ENCODE peak calls at places on chromosome 11, in ten cellular contexts. One of them, this sample, is unnamed.

GRCh38 chr11:90288207-90288821 is 65.5 kb upstream of the CHORDC1 start:
- DNase-seq in body of pancreas: no peak
- DNase-seq in pancreas: no peak
- DNase-seq in fibroblast of lung: peak; percentile 16
- DNase-seq in Caco-2: peak; percentile 46
- DNase-seq in GM23338: peak; percentile 57
- DNase-seq in lower leg skin: no peak
- DNase-seq in neural progenitor cell: peak; percentile 56
- DNase-seq in gastrocnemius medialis: no peak
- DNase-seq in IMR-90: peak; percentile 3
- DNase-seq in this sample: peak; percentile 16

GRCh38 chr11:1298695-1299492 is 10.5 kb downstream of the TOLLIP start:
- DNase-seq in body of pancreas: peak; percentile 93
- DNase-seq in pancreas: peak; percentile 91
- DNase-seq in fibroblast of lung: peak; percentile 46
- DNase-seq in Caco-2: peak; percentile 91
- DNase-seq in GM23338: peak; percentile 46
- DNase-seq in lower leg skin: peak; percentile 88
- DNase-seq in neural progenitor cell: peak; percentile 42
- DNase-seq in gastrocnemius medialis: peak; percentile 96
- DNase-seq in IMR-90: peak; percentile 59
- DNase-seq in this sample: peak; percentile 83

GRCh38 chr11:1943576-1943975 is 3.6 kb upstream of the MRPL23 start:
- DNase-seq in body of pancreas: peak; percentile 3
- DNase-seq in pancreas: peak; percentile 49
- DNase-seq in fibroblast of lung: no peak
- DNase-seq in Caco-2: peak; percentile 1
- DNase-seq in GM23338: peak; percentile 54
- DNase-seq in lower leg skin: no peak
- DNase-seq in neural progenitor cell: no peak
- DNase-seq in gastrocnemius medialis: peak; percentile 8
- DNase-seq in IMR-90: no peak
- DNase-seq in this sample: no peak

GRCh38 chr11:62575837-62576236 is 2.1 kb upstream of the EEF1G start:
- DNase-seq in body of pancreas: no peak
- DNase-seq in pancreas: peak; percentile 73
- DNase-seq in fibroblast of lung: no peak
- DNase-seq in Caco-2: no peak
- DNase-seq in GM23338: no peak
- DNase-seq in lower leg skin: no peak
- DNase-seq in neural progenitor cell: no peak
- DNase-seq in gastrocnemius medialis: no peak
- DNase-seq in IMR-90: no peak
- DNase-seq in this sample: no peak

GRCh38 chr11:118442903-118443589 is 6.8 kb downstream of the KMT2A start:
- DNase-seq in body of pancreas: no peak
- DNase-seq in pancreas: no peak
- DNase-seq in fibroblast of lung: no peak
- DNase-seq in Caco-2: no peak
- DNase-seq in GM23338: no peak
- DNase-seq in lower leg skin: no peak
- DNase-seq in neural progenitor cell: no peak
- DNase-seq in gastrocnemius medialis: no peak
- DNase-seq in IMR-90: no peak
- DNase-seq in this sample: no peak

GRCh38 chr11:69053546-69054396 is 5.0 kb downstream of the TPCN2 start:
- DNase-seq in body of pancreas: no peak
- DNase-seq in pancreas: no peak
- DNase-seq in fibroblast of lung: no peak
- DNase-seq in Caco-2: no peak
- DNase-seq in GM23338: no peak
- DNase-seq in lower leg skin: no peak
- DNase-seq in neural progenitor cell: no peak
- DNase-seq in gastrocnemius medialis: no peak
- DNase-seq in IMR-90: no peak
- DNase-seq in this sample: no peak

GRCh38 chr11:96187779-96188624 is 155.0 kb downstream of the MAML2 start:
- DNase-seq in body of pancreas: no peak
- DNase-seq in pancreas: no peak
- DNase-seq in fibroblast of lung: peak; percentile 97
- DNase-seq in Caco-2: no peak
- DNase-seq in GM23338: no peak
- DNase-seq in lower leg skin: no peak
- DNase-seq in neural progenitor cell: no peak
- DNase-seq in gastrocnemius medialis: no peak
- DNase-seq in IMR-90: peak; percentile 85
- DNase-seq in this sample: peak; percentile 93

GRCh38 chr11:35088226-35088625 is 50.7 kb upstream of the CD44 start:
- DNase-seq in body of pancreas: peak; percentile 63
- DNase-seq in pancreas: no peak
- DNase-seq in fibroblast of lung: no peak
- DNase-seq in Caco-2: no peak
- DNase-seq in GM23338: no peak
- DNase-seq in lower leg skin: no peak
- DNase-seq in neural progenitor cell: no peak
- DNase-seq in gastrocnemius medialis: peak; percentile 23
- DNase-seq in IMR-90: no peak
- DNase-seq in this sample: no peak

GRCh38 chr11:113331988-113332387 is 17.6 kb downstream of the TTC12 start:
- DNase-seq in body of pancreas: no peak
- DNase-seq in pancreas: no peak
- DNase-seq in fibroblast of lung: no peak
- DNase-seq in Caco-2: no peak
- DNase-seq in GM23338: no peak
- DNase-seq in lower leg skin: no peak
- DNase-seq in neural progenitor cell: no peak
- DNase-seq in gastrocnemius medialis: no peak
- DNase-seq in IMR-90: no peak
- DNase-seq in this sample: no peak

GRCh38 chr11:113334183-113334582 is 19.8 kb downstream of the TTC12 start:
- DNase-seq in body of pancreas: no peak
- DNase-seq in pancreas: no peak
- DNase-seq in fibroblast of lung: no peak
- DNase-seq in Caco-2: no peak
- DNase-seq in GM23338: no peak
- DNase-seq in lower leg skin: no peak
- DNase-seq in neural progenitor cell: no peak
- DNase-seq in gastrocnemius medialis: no peak
- DNase-seq in IMR-90: no peak
- DNase-seq in this sample: no peak

GRCh38 chr11:113332638-113333329 is 18.4 kb downstream of the TTC12 start:
- DNase-seq in body of pancreas: no peak
- DNase-seq in pancreas: no peak
- DNase-seq in fibroblast of lung: no peak
- DNase-seq in Caco-2: no peak
- DNase-seq in GM23338: no peak
- DNase-seq in lower leg skin: no peak
- DNase-seq in neural progenitor cell: no peak
- DNase-seq in gastrocnemius medialis: no peak
- DNase-seq in IMR-90: no peak
- DNase-seq in this sample: no peak

GRCh38 chr11:113331436-113331835 is 17.1 kb downstream of the TTC12 start:
- DNase-seq in body of pancreas: no peak
- DNase-seq in pancreas: no peak
- DNase-seq in fibroblast of lung: no peak
- DNase-seq in Caco-2: no peak
- DNase-seq in GM23338: no peak
- DNase-seq in lower leg skin: no peak
- DNase-seq in neural progenitor cell: peak; percentile 50
- DNase-seq in gastrocnemius medialis: no peak
- DNase-seq in IMR-90: no peak
- DNase-seq in this sample: no peak

DNA sequence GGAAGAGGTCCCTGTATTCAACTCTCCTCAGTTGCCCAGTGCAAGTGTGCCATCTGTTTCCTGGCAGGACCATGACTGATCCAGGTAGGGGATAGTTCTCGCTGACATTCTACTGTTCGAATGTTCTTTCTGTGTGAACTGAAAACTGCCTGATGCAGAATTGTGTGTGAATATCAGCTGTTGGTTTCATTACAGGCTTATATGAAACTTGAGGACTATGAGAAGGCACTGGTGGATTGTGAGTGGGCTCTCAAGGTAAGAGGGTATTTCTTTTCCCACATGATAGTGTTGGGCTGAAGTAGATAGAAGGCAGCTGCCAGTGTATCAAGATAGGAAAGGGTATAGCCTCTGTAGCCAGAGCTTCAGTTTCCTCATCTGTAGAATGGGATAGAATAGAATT is 15.3 kb downstream of the TTC12 start:
- DNase-seq in body of pancreas: no peak
- DNase-seq in pancreas: no peak
- DNase-seq in fibroblast of lung: no peak
- DNase-seq in Caco-2: no peak
- DNase-seq in GM23338: no peak
- DNase-seq in lower leg skin: no peak
- DNase-seq in neural progenitor cell: no peak
- DNase-seq in gastrocnemius medialis: no peak
- DNase-seq in IMR-90: no peak
- DNase-seq in this sample: no peak
- H3K4me3 ChIP-seq in body of pancreas: no peak overlapping the region
- H3K4me3 ChIP-seq in pancreas: no peak overlapping the region
- H3K4me3 ChIP-seq in fibroblast of lung: no peak overlapping the region
- H3K4me3 ChIP-seq in Caco-2: no peak overlapping the region
- H3K4me3 ChIP-seq in GM23338: no peak overlapping the region
- H3K4me3 ChIP-seq in lower leg skin: no peak overlapping the region
- H3K4me3 ChIP-seq in neural progenitor cell: no peak overlapping the region
- H3K4me3 ChIP-seq in gastrocnemius medialis: no peak overlapping the region
- H3K4me3 ChIP-seq in IMR-90: no peak overlapping the region
- H3K4me3 ChIP-seq in this sample: no peak overlapping the region

GRCh38 chr11:102831128-102831708 is 12.2 kb downstream of the MMP3 start:
- DNase-seq in body of pancreas: peak; percentile 34
- DNase-seq in pancreas: peak; percentile 27
- DNase-seq in fibroblast of lung: peak; percentile 53
- DNase-seq in Caco-2: no peak
- DNase-seq in GM23338: peak; percentile 78
- DNase-seq in lower leg skin: peak; percentile 32
- DNase-seq in neural progenitor cell: peak; percentile 69
- DNase-seq in gastrocnemius medialis: peak; percentile 28
- DNase-seq in IMR-90: peak; percentile 23
- DNase-seq in this sample: peak; percentile 53

GRCh38 chr11:102830328-102830727 is 13.1 kb downstream of the MMP3 start:
- DNase-seq in body of pancreas: no peak
- DNase-seq in pancreas: no peak
- DNase-seq in fibroblast of lung: peak; percentile 72
- DNase-seq in Caco-2: no peak
- DNase-seq in GM23338: no peak
- DNase-seq in lower leg skin: no peak
- DNase-seq in neural progenitor cell: no peak
- DNase-seq in gastrocnemius medialis: no peak
- DNase-seq in IMR-90: peak; percentile 29
- DNase-seq in this sample: peak; percentile 39

GRCh38 chr11:102833731-102834130 is 9.7 kb downstream of the MMP3 start:
- DNase-seq in body of pancreas: no peak
- DNase-seq in pancreas: no peak
- DNase-seq in fibroblast of lung: peak; percentile 34
- DNase-seq in Caco-2: no peak
- DNase-seq in GM23338: no peak
- DNase-seq in lower leg skin: no peak
- DNase-seq in neural progenitor cell: no peak
- DNase-seq in gastrocnemius medialis: no peak
- DNase-seq in IMR-90: no peak
- DNase-seq in this sample: no peak

GRCh38 chr11:102832612-102833011 is 10.8 kb downstream of the MMP3 start:
- DNase-seq in body of pancreas: no peak
- DNase-seq in pancreas: no peak
- DNase-seq in fibroblast of lung: no peak
- DNase-seq in Caco-2: no peak
- DNase-seq in GM23338: no peak
- DNase-seq in lower leg skin: no peak
- DNase-seq in neural progenitor cell: no peak
- DNase-seq in gastrocnemius medialis: no peak
- DNase-seq in IMR-90: no peak
- DNase-seq in this sample: no peak

GRCh38 chr11:102831709-102832492 is 11.5 kb downstream of the MMP3 start:
- DNase-seq in body of pancreas: no peak
- DNase-seq in pancreas: peak; percentile 24
- DNase-seq in fibroblast of lung: no peak
- DNase-seq in Caco-2: no peak
- DNase-seq in GM23338: peak; percentile 34
- DNase-seq in lower leg skin: no peak
- DNase-seq in neural progenitor cell: no peak
- DNase-seq in gastrocnemius medialis: no peak
- DNase-seq in IMR-90: no peak
- DNase-seq in this sample: no peak
- TF ChIP-seq CTCF in body of pancreas: no peak
- TF ChIP-seq CTCF in pancreas: no peak
- TF ChIP-seq CTCF in fibroblast of lung: no peak
- TF ChIP-seq CTCF in Caco-2: no peak
- TF ChIP-seq CTCF in GM23338: peak; percentile 5
- TF ChIP-seq CTCF in lower leg skin: no peak
- TF ChIP-seq CTCF in neural progenitor cell: no peak
- TF ChIP-seq CTCF in gastrocnemius medialis: no peak
- TF ChIP-seq CTCF in IMR-90: no peak
- TF ChIP-seq CTCF in this sample: no peak

DNA sequence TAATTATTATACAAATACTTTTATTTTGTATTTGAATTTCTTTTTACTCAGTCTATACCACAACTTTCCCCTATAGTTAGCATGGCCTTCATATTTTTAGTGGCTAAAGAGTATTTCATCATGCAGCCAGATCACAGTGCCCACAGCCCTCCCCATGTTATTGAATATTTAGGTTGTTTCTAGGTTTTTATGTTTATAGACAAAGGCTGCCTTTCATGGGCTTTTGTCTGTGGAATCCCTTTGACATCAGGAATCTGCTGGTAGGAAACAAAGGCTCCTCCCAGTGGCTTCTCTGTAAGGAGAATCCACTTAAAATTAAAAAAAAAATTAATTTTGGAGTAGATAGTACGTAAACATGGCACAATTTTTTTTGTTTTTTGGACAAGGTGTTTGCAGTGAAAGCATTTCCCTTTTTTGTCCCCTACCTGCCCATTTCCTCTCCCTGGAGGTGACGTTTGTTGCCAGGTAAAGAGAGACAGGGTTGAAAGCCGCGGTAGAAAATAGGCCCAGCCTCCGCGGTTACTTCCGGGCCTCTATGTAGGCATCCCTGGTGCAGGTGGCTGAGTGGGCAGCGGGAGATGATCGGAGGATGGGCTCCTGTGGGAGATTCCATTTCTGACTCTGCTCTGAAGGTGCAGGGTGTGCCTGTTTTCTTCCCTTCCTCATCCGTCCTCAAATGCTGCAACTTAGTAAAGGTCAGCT is 82.2 kb upstream of the OR4B1 start:
- DNase-seq in body of pancreas: no peak
- DNase-seq in pancreas: no peak
- DNase-seq in fibroblast of lung: no peak
- DNase-seq in Caco-2: no peak
- DNase-seq in GM23338: peak; percentile 41
- DNase-seq in lower leg skin: no peak
- DNase-seq in neural progenitor cell: peak; percentile 33
- DNase-seq in gastrocnemius medialis: no peak
- DNase-seq in IMR-90: no peak
- DNase-seq in this sample: no peak
- H3K4me3 ChIP-seq in body of pancreas: no peak overlapping the region
- H3K4me3 ChIP-seq in pancreas: no peak overlapping the region
- H3K4me3 ChIP-seq in fibroblast of lung: no peak overlapping the region
- H3K4me3 ChIP-seq in Caco-2: no peak overlapping the region
- H3K4me3 ChIP-seq in GM23338: no peak overlapping the region
- H3K4me3 ChIP-seq in lower leg skin: no peak overlapping the region
- H3K4me3 ChIP-seq in neural progenitor cell: no peak overlapping the region
- H3K4me3 ChIP-seq in gastrocnemius medialis: no peak overlapping the region
- H3K4me3 ChIP-seq in IMR-90: no peak overlapping the region
- H3K4me3 ChIP-seq in this sample: no peak overlapping the region

GRCh38 chr11:107468596-107468995 is 11.0 kb upstream of the CWF19L2 start:
- DNase-seq in body of pancreas: no peak
- DNase-seq in pancreas: no peak
- DNase-seq in fibroblast of lung: peak; percentile 4
- DNase-seq in Caco-2: no peak
- DNase-seq in GM23338: no peak
- DNase-seq in lower leg skin: no peak
- DNase-seq in neural progenitor cell: no peak
- DNase-seq in gastrocnemius medialis: no peak
- DNase-seq in IMR-90: peak; percentile 35
- DNase-seq in this sample: peak; percentile 47

GRCh38 chr11:107472966-107473365 is 15.3 kb upstream of the CWF19L2 start:
- DNase-seq in body of pancreas: no peak
- DNase-seq in pancreas: no peak
- DNase-seq in fibroblast of lung: no peak
- DNase-seq in Caco-2: no peak
- DNase-seq in GM23338: no peak
- DNase-seq in lower leg skin: no peak
- DNase-seq in neural progenitor cell: no peak
- DNase-seq in gastrocnemius medialis: no peak
- DNase-seq in IMR-90: no peak
- DNase-seq in this sample: no peak

GRCh38 chr11:107467754-107468153 is 10.1 kb upstream of the CWF19L2 start:
- DNase-seq in body of pancreas: no peak
- DNase-seq in pancreas: no peak
- DNase-seq in fibroblast of lung: no peak
- DNase-seq in Caco-2: no peak
- DNase-seq in GM23338: no peak
- DNase-seq in lower leg skin: no peak
- DNase-seq in neural progenitor cell: no peak
- DNase-seq in gastrocnemius medialis: no peak
- DNase-seq in IMR-90: no peak
- DNase-seq in this sample: no peak
- TF ChIP-seq CTCF in body of pancreas: no peak
- TF ChIP-seq CTCF in pancreas: no peak
- TF ChIP-seq CTCF in fibroblast of lung: no peak
- TF ChIP-seq CTCF in Caco-2: no peak
- TF ChIP-seq CTCF in GM23338: no peak
- TF ChIP-seq CTCF in lower leg skin: no peak
- TF ChIP-seq CTCF in neural progenitor cell: no peak
- TF ChIP-seq CTCF in gastrocnemius medialis: no peak
- TF ChIP-seq CTCF in IMR-90: no peak
- TF ChIP-seq CTCF in this sample: no peak

This sample was measured in cardiac fibroblast.